ENCODE peak calls at places on chromosomes 2 and 18, in four cellular contexts. V is upper lobe of left lung, R is aorta, D is AG04450. J is an unnamed sample.
A peak's percentile ranks its signal among the peaks of the same experiment; 100 is the strongest.

GRCh38 chr2:120564213-120565094 is 171.2 kb upstream of the GLI2 start:
- DNase-seq in R (peak; percentile 66), V (peak; percentile 69), D (no peak), J (no peak)

GRCh38 chr18:23765931-23766330 is 76.7 kb downstream of the LAMA3 start:
- DNase-seq in R (no peak), D (no peak), V (no peak), J (no peak)

GRCh38 chr2:32947076-32947483 is 327 bp downstream of the LTBP1 start:
- DNase-seq in R (no peak), V (no peak), D (no peak), J (no peak)

GRCh38 chr2:197208841-197209240 is 101.7 kb downstream of the ANKRD44 start:
- DNase-seq in D (no peak), R (no peak), V (no peak), J (no peak)

GRCh38 chr2:48412409-48413259 is 117.3 kb upstream of the STON1 start:
- DNase-seq in V (no peak), D (no peak), R (no peak), J (no peak)

GRCh38 chr18:78895207-78896001 is 84.2 kb upstream of the SALL3 start:
- DNase-seq in R (no peak), V (no peak), D (no peak), J (no peak)

GRCh38 chr18:48931680-48932461 is 18.9 kb downstream of the SMAD7 start:
- DNase-seq in D (no peak), R (peak; percentile 67), V (no peak), J (peak; percentile 19)

GRCh38 chr2:46377287-46377605 is 80.0 kb downstream of the EPAS1 start:
- DNase-seq in R (no peak), V (no peak), D (no peak), J (no peak)

GRCh38 chr2:39718483-39718882 is 52.8 kb downstream of the TMEM178A start:
- DNase-seq in V (no peak), D (no peak), R (no peak), J (no peak)

GRCh38 chr2:60460577-60461420 is 92.7 kb downstream of the BCL11A start:
- DNase-seq in R (no peak), D (no peak), V (peak; percentile 81), J (no peak)

GRCh38 chr2:30936924-30937323 is 129.7 kb upstream of the CAPN13 start:
- DNase-seq in V (no peak), D (no peak), R (no peak), J (no peak)

GRCh38 chr2:112793449-112793978 is 9.2 kb upstream of the IL1A start:
- DNase-seq in D (no peak), R (no peak), V (no peak), J (no peak)

GRCh38 chr18:72542993-72543361 is 1.2 kb downstream of the CBLN2 start:
- DNase-seq in R (no peak), D (no peak), V (peak; percentile 24), J (no peak)

GRCh38 chr18:68713791-68714190 is 1.1 kb downstream of the TMX3 start:
- DNase-seq in R (no peak), D (no peak), V (no peak), J (no peak)

GRCh38 chr2:177675256-177676220 is 283.0 kb downstream of the AGPS start:
- DNase-seq in R (no peak), V (no peak), D (no peak), J (no peak)

GRCh38 chr2:150916434-150916833 is 345.2 kb downstream of the RBM43 start:
- DNase-seq in D (no peak), V (no peak), R (no peak), J (no peak)

GRCh38 chr2:24231461-24231881 is 56.6 kb downstream of the FAM228A start:
- DNase-seq in D (no peak), V (no peak), R (no peak), J (no peak)

GRCh38 chr2:36468463-36469266 is 113.1 kb downstream of the CRIM1 start:
- DNase-seq in R (no peak), D (no peak), V (no peak), J (no peak)

GRCh38 chr2:8682719-8683667 is 1.1 kb downstream of the ID2 start:
- DNase-seq in D (no peak), R (no peak), V (peak; percentile 86), J (peak; percentile 70)

GRCh38 chr2:218286570-218287459 is 5.5 kb downstream of the TMBIM1 start:
- DNase-seq in R (peak; percentile 95), D (peak; percentile 84), V (no peak), J (peak; percentile 98)

GRCh38 chr2:207481924-207482323 is 47.8 kb upstream of the CREB1 start:
- DNase-seq in D (no peak), V (no peak), R (no peak), J (no peak)

GRCh38 chr2:200189964-200190363 is 116.5 kb upstream of the SPATS2L start:
- DNase-seq in V (no peak), R (no peak), D (no peak), J (no peak)

GRCh38 chr2:71787476-71788185 is 334.3 kb downstream of the DYSF start:
- DNase-seq in V (no peak), D (no peak), R (no peak), J (peak; percentile 54)

GRCh38 chr2:177178797-177179196 is 33.8 kb upstream of the HNRNPA3 start:
- DNase-seq in V (no peak), D (no peak), R (no peak), J (no peak)

GRCh38 chr2:73983322-73984202 is 1.1 kb upstream of the TET3 start:
- DNase-seq in V (peak; percentile 91), D (no peak), R (no peak), J (no peak)

GRCh38 chr2:190578158-190579057 is 43.9 kb upstream of the NEMP2 start:
- DNase-seq in D (no peak), R (no peak), V (no peak), J (no peak)

GRCh38 chr2:113081458-113082210 is 13.9 kb downstream of the IL1F10 start:
- DNase-seq in V (no peak), D (no peak), R (no peak), J (no peak)

GRCh38 chr2:168178925-168179324 is 68.5 kb downstream of the STK39 start:
- DNase-seq in R (no peak), D (no peak), V (no peak), J (no peak)
- H3K4me3 ChIP-seq in R (no peak overlapping the region), D (no peak overlapping the region), V (no peak overlapping the region), J (no peak overlapping the region)

GRCh38 chr2:43513796-43514195 is 82.0 kb downstream of the THADA start:
- DNase-seq in V (no peak), R (no peak), D (no peak), J (no peak)

GRCh38 chr2:43518182-43518581 is 77.7 kb downstream of the THADA start:
- DNase-seq in D (no peak), R (no peak), V (no peak), J (no peak)

GRCh38 chr2:43515807-43516497 is 79.9 kb downstream of the THADA start:
- DNase-seq in R (no peak), V (no peak), D (no peak), J (no peak)

GRCh38 chr2:43513216-43513615 is 82.6 kb downstream of the THADA start:
- DNase-seq in V (no peak), R (no peak), D (no peak), J (no peak)

GRCh38 chr2:43515248-43515647 is 80.6 kb downstream of the THADA start:
- DNase-seq in V (no peak), R (no peak), D (no peak), J (no peak)
- H3K4me3 ChIP-seq in V (no peak overlapping the region), R (no peak overlapping the region), D (no peak overlapping the region), J (no peak overlapping the region)

GRCh38 chr2:237599465-237600110 is 9.1 kb upstream of the RAB17 start:
- DNase-seq in D (no peak), V (no peak), R (no peak), J (no peak)
- H3K4me3 ChIP-seq in D (no peak overlapping the region), V (peak overlapping the region; percentile 6), R (no peak overlapping the region), J (peak overlapping the region; percentile 24)

GRCh38 chr18:63315879-63316278 is 3.7 kb downstream of the BCL2 start:
- DNase-seq in V (no peak), R (no peak), D (no peak), J (no peak)
- H3K4me3 ChIP-seq in V (no peak overlapping the region), R (no peak overlapping the region), D (no peak overlapping the region), J (peak overlapping the region; percentile 6)

GRCh38 chr18:501406-501714 is 859 bp upstream of the COLEC12 start:
- DNase-seq in V (no peak), R (no peak), D (no peak), J (no peak)
- H3K4me3 ChIP-seq in V (peak overlapping the region; percentile 78), R (no peak overlapping the region), D (no peak overlapping the region), J (no peak overlapping the region)

GRCh38 chr2:215437614-215438013 is 1.7 kb upstream of the FN1 start:
- DNase-seq in R (no peak), V (no peak), D (no peak), J (no peak)
- H3K4me3 ChIP-seq in R (no peak overlapping the region), V (no peak overlapping the region), D (peak overlapping the region; percentile 67), J (peak overlapping the region; percentile 80)